ENCODE peak calls at places on chromosomes 12 and 14, in nine cellular contexts. R is stomach, K is endodermal cell, M is B cell, U is psoas muscle, Z is tibial nerve, N is Peyer's patch, P is fibroblast of lung, E is keratinocyte. W is an unnamed sample.

GRCh38 chr12:57758566-57759359 is 3.9 kb downstream of the MARCHF9 start:
- DNase-seq in R (no peak), N (no peak), M (no peak), P (no peak), U (no peak), K (no peak), Z (no peak), E (no peak), W (no peak)

GRCh38 chr12:6215932-6216494 is 15.8 kb downstream of the CD9 start:
- DNase-seq in Z (peak; percentile 58), R (peak; percentile 88), P (peak; percentile 80), E (peak; percentile 97), M (no peak), K (peak; percentile 85), U (peak; percentile 66), N (peak; percentile 78), W (peak; percentile 96)

GRCh38 chr12:14884458-14884878 is 1.2 kb downstream of the MGP start:
- DNase-seq in E (no peak), Z (peak; percentile 79), P (peak; percentile 83), M (peak; percentile 88), U (peak; percentile 77), R (peak; percentile 84), N (no peak), K (no peak), W (peak; percentile 89)

GRCh38 chr12:30810918-30811317 is 56.2 kb upstream of the CAPRIN2 start:
- DNase-seq in E (no peak), R (no peak), Z (no peak), N (no peak), M (no peak), K (no peak), U (no peak), P (no peak), W (no peak)

GRCh38 chr12:57173089-57173488 is 25.7 kb upstream of the LRP1-AS start:
- DNase-seq in P (no peak), R (no peak), E (no peak), N (no peak), U (no peak), Z (no peak), K (peak; percentile 89), M (peak; percentile 30), W (no peak)

GRCh38 chr14:90576981-90577660 is 180.3 kb downstream of the CALM1 start:
- DNase-seq in N (peak; percentile 29), E (no peak), K (no peak), U (no peak), P (no peak), M (no peak), R (no peak), Z (no peak), W (peak; percentile 52)

GRCh38 chr12:53775478-53776145 is 23.8 kb upstream of the CISTR start:
- DNase-seq in E (no peak), N (no peak), P (peak; percentile 11), R (peak; percentile 35), Z (no peak), U (peak; percentile 28), K (no peak), M (no peak), W (no peak)

GRCh38 chr12:80625901-80626300 is 81.5 kb upstream of the MYF6 start:
- DNase-seq in M (no peak), U (no peak), Z (no peak), K (no peak), N (no peak), R (no peak), P (no peak), E (no peak), W (peak; percentile 29)

GRCh38 chr12:464484-465267 is 4.9 kb downstream of the B4GALNT3 start:
- DNase-seq in M (no peak), Z (no peak), R (peak; percentile 71), P (no peak), E (no peak), U (no peak), K (no peak), N (no peak), W (no peak)

GRCh38 chr12:39032034-39032433 is 126.6 kb upstream of the CPNE8 start:
- DNase-seq in R (no peak), Z (no peak), N (no peak), K (no peak), E (no peak), M (no peak), U (no peak), P (no peak), W (no peak)

GRCh38 chr14:81302613-81303012 is 81.9 kb upstream of the GTF2A1 start:
- DNase-seq in M (no peak), K (peak; percentile 62), N (no peak), P (no peak), E (no peak), Z (no peak), R (no peak), U (no peak), W (no peak)

GRCh38 chr12:108967869-108968540 is 52.9 kb downstream of the SVOP start:
- DNase-seq in K (no peak), E (no peak), Z (no peak), M (no peak), N (no peak), U (no peak), R (no peak), P (no peak), W (peak; percentile 14)
- TF ChIP-seq CTCF in K (peak; percentile 84), E (peak; percentile 44), Z (peak; percentile 16), M (peak; percentile 42), N (no peak), U (peak; percentile 34), R (no peak), P (no peak), W (peak; percentile 38)

DNA sequence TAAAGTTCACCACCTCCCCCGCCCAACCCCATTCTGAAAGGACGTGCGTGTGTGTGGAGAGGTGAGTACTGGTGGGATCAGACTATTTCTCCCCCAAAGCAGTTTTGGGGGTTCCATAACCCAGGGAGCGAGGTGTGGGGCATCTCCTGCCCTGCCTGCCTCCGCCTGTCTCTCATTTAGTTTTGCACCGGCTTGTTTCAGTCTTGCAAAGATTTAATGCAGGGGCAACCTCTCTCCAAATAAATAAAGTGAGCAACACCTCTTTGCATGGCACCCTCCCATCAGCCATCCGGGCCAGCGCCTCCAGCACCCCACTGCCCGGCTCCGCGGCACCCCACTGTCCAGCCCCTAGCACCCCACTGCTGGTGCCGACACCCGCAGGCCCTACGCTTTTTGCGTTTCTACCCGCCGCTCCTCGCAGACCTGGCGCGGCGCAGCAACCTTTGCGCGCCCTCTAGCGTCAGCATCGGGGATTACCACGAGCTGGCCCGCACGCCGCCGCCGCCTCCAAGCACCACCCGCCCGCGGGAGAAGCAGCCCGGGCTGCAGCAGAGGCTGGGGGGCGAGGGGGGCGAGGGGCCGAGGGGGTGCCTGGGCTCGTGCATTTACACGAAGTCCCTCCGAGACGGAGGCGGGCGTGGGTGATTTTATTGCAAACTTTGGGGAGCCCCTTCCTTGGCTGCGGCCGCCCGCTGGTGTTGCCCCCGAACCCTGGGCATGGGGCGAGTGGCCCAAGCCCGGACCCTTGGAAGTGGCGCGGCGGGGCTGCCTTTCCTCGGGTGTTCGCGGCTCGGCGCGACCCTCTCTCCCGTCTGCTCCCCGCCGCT is 55.8 kb upstream of the VRK1 start:
- DNase-seq in E (no peak), Z (no peak), M (peak; percentile 85), K (peak; percentile 89), N (peak; percentile 77), P (peak; percentile 31), R (peak; percentile 68), U (peak; percentile 45), W (peak; percentile 39)
- TF ChIP-seq CTCF in E (peak; percentile 85), Z (peak; percentile 75), M (peak; percentile 91), K (peak; percentile 95), N (peak; percentile 34), P (peak; percentile 77), R (peak; percentile 58), U (peak; percentile 79), W (peak; percentile 80)

GRCh38 chr14:20350860-20351259 is 7.4 kb downstream of the PARP2 start:
- DNase-seq in U (no peak), M (no peak), P (peak; percentile 32), K (no peak), R (no peak), N (no peak), Z (no peak), E (no peak), W (peak; percentile 44)
- TF ChIP-seq CTCF in U (no peak), M (no peak), P (no peak), K (peak; percentile 55), R (no peak), N (no peak), Z (no peak), E (peak; percentile 6), W (peak; percentile 53)

GRCh38 chr12:126607157-126607556 is 1541.9 kb downstream of the AACS start:
- DNase-seq in U (no peak), R (no peak), K (no peak), M (no peak), E (no peak), P (no peak), Z (no peak), N (no peak), W (no peak)
- TF ChIP-seq CTCF in U (no peak), R (no peak), K (no peak), M (no peak), E (no peak), P (no peak), Z (no peak), N (no peak), W (no peak)

GRCh38 chr14:21102472-21103164 is 1.8 kb downstream of the TMEM253 start:
- DNase-seq in K (peak; percentile 73), M (no peak), U (no peak), Z (no peak), N (no peak), P (no peak), R (no peak), E (no peak), W (no peak)

GRCh38 chr14:21104448-21105060 is 3.7 kb downstream of the TMEM253 start:
- DNase-seq in R (peak; percentile 83), P (peak; percentile 81), N (peak; percentile 88), M (peak; percentile 76), Z (peak; percentile 67), K (peak; percentile 92), E (no peak), U (peak; percentile 77), W (peak; percentile 82)

GRCh38 chr14:21103710-21104447 is 3.0 kb downstream of the TMEM253 start:
- DNase-seq in E (no peak), N (peak; percentile 97), Z (peak; percentile 95), U (peak; percentile 96), P (peak; percentile 96), R (peak; percentile 96), K (peak; percentile 98), M (peak; percentile 95), W (peak; percentile 97)

GRCh38 chr14:21101802-21102413 is 1.0 kb downstream of the TMEM253 start:
- DNase-seq in U (no peak), N (no peak), R (no peak), K (peak; percentile 47), P (no peak), E (no peak), M (no peak), Z (no peak), W (no peak)

GRCh38 chr14:21103165-21103709 is 2.4 kb downstream of the TMEM253 start:
- DNase-seq in K (no peak), M (no peak), Z (no peak), E (no peak), P (no peak), N (no peak), R (no peak), U (no peak), W (no peak)
- TF ChIP-seq CTCF in K (no peak), M (no peak), Z (no peak), E (no peak), P (peak; percentile 68), N (no peak), R (no peak), U (no peak), W (no peak)